ENCODE peak calls at places on chromosomes 12 and 14, in seven cellular contexts. Z, T, O, I, X, D and R are unnamed samples.
A peak's percentile ranks its signal among the peaks of the same experiment; 100 is the strongest.

GRCh38 chr14:49975799-49976198 is 82.9 kb downstream of the ARF6 start:
- DNase-seq in I (no peak), Z (no peak), O (no peak), D (no peak), T (no peak), X (peak; percentile 68), R (peak; percentile 59)

GRCh38 chr14:87109271-87109670 is 883.7 kb downstream of the GALC start:
- DNase-seq in X (no peak), T (no peak), I (no peak), Z (no peak), O (no peak), D (peak; percentile 1), R (no peak)

GRCh38 chr12:10361622-10362021 is 28.2 kb downstream of the KLRK1 start:
- DNase-seq in I (no peak), O (no peak), T (peak; percentile 77), X (no peak), Z (no peak), D (peak; percentile 66), R (peak; percentile 39)

GRCh38 chr12:69366796-69367195 is 7.3 kb downstream of the YEATS4 start:
- DNase-seq in D (no peak), I (no peak), X (no peak), O (no peak), T (no peak), Z (no peak), R (no peak)

GRCh38 chr14:65153101-65153500 is 50.8 kb upstream of the MAX start:
- DNase-seq in T (no peak), D (no peak), X (peak; percentile 48), O (no peak), I (no peak), Z (no peak), R (no peak)

GRCh38 chr14:91425720-91426032 is 8.1 kb upstream of the CCDC88C start:
- DNase-seq in O (no peak), X (no peak), D (no peak), I (no peak), Z (no peak), T (no peak), R (no peak)

GRCh38 chr12:19244312-19244711 is 114.8 kb downstream of the PLEKHA5 start:
- DNase-seq in D (peak; percentile 72), X (no peak), T (peak; percentile 18), I (no peak), Z (no peak), O (no peak), R (no peak)

GRCh38 chr12:123578243-123578642 is 6.1 kb upstream of the TMED2 start:
- DNase-seq in Z (no peak), I (no peak), X (no peak), T (no peak), O (no peak), D (no peak), R (no peak)

GRCh38 chr12:4274396-4274959 is 916 bp downstream of the CCND2 start:
- DNase-seq in X (no peak), I (no peak), D (no peak), O (no peak), Z (no peak), T (no peak), R (peak; percentile 40)

DNA sequence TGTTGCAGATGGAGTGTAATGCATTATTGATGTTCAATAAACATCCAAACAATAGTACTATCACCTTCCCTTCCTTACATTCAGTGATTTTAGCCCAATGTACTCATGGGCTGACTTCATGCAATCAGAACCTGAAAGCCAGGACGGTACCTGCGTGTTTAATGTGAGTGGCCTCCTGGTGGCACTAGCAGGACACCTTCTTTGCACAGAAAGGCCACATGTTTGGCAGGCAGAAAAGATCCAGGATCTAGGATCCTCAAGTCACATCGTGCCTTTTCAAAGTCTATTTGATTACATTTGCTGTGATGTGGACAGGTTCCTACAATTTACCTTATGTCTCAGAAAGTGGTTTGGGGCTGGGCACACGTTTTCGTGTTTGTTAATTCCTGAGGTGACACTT is 82.9 kb downstream of the NEDD1 start:
- DNase-seq in D (no peak), X (no peak), T (peak; percentile 6), O (no peak), I (no peak), Z (no peak), R (no peak)
- TF ChIP-seq CTCF in D (no peak), X (no peak), T (no peak), O (no peak), I (no peak), Z (no peak), R (no peak)

GRCh38 chr12:120764766-120765165 is 39.1 kb downstream of the ACADS start:
- DNase-seq in Z (no peak), I (no peak), T (no peak), O (no peak), X (no peak), D (no peak), R (no peak)
- H3K4me3 ChIP-seq in Z (no peak overlapping the region), I (no peak overlapping the region), T (no peak overlapping the region), O (no peak overlapping the region), X (no peak overlapping the region), D (no peak overlapping the region), R (no peak overlapping the region)

DNA sequence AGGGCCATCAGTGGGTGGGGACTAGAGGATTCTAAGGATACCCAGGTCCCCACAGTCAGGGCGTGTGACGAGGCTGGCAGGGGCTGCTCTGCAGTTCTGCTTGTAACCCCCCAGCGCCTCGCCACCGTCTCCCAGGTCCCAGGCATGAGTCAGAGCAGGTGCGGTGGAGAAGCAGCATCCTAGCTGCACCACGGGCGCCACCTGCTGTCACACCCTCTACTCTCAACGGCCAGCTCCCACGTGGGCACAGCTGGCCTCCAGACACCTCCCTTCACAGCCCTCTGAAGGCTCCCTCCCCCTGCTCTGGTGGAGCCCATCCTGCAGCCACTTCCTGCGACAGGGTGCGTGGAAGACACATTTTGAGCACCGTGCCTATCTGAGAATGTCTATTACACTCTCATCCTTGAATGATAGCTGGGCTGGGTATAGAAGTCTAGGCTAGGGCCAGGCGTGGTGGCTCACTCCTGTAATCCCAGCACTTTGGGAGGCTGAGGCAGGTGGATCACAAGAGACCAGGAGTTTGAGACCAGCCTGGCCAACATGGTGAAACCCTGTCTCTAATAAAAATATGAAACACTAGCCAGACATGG is 6.9 kb upstream of the NUDT14 start:
- DNase-seq in X (peak; percentile 56), T (no peak), O (no peak), I (no peak), Z (no peak), D (no peak), R (no peak)
- TF ChIP-seq CTCF in X (peak; percentile 28), T (no peak), O (no peak), I (no peak), Z (no peak), D (no peak), R (no peak)

DNA sequence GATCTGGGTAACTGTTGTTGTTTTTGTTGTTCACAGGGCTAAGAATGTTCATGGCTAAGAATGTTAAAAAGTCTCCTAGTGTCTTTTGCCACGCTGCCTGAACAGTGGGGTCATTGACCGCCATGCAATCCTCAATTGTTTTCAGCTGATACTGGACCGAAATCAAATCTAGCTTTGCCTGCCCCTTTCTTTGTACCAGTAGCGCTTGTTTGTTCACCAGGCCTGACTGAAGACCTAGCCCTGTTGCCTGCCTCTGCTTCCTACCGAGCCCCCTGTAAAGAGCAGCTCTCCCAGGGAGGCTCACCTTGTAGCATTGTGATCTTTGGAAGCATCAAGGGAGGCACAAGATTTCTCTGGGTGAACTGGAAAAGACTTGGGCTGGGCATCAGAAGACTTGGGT is 6.7 kb downstream of the PSEN1 start:
- DNase-seq in Z (no peak), I (no peak), O (no peak), D (no peak), X (no peak), T (no peak), R (no peak)
- H3K4me3 ChIP-seq in Z (no peak overlapping the region), I (no peak overlapping the region), O (no peak overlapping the region), D (no peak overlapping the region), X (no peak overlapping the region), T (no peak overlapping the region), R (no peak overlapping the region)

DNA sequence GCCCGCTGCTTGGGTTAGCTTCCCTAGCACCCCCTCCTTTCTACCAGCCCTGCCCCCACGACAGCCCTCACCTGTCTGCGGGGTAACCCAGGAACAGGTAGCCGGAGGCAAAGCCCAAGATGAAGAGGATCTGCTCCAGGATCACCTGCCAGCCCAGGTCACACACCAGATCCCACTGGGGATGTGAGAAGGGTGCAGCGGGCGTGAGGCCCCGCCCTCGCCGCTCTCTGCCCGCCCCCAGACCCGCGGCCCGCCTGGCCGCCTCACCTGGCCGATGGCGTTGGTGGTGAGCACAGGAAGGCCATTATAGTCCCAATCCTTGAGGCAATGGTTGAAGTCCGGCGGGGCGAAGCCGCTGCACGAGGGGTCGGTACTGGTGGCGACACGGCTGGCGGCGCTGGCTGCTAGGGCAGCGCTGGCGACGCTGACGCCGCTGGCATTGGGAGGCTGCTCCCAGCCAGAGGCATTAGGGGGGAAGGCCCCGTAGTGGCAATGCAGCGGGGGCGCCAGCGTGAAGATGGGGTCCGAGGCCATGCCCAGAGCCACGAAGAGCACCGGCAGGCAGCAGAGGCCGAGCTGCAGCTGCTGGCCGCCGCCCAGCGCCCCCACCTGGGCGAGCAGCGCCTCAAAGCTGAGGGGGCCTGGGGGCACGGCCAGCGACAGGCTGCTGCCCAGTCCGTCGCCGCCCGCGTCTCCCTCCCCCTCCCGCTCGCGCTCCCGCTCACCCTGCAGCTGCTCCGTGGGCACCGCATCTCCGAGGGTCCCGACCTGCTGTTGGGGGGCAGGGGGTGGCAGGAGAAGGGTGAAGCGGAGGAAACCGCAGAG is 794 bp downstream of the SLC22A17 start:
- DNase-seq in Z (no peak), D (no peak), O (no peak), T (no peak), X (no peak), I (no peak), R (peak; percentile 21)
- TF ChIP-seq CTCF in Z (no peak), D (no peak), O (no peak), T (peak; percentile 12), X (no peak), I (no peak), R (no peak)

DNA sequence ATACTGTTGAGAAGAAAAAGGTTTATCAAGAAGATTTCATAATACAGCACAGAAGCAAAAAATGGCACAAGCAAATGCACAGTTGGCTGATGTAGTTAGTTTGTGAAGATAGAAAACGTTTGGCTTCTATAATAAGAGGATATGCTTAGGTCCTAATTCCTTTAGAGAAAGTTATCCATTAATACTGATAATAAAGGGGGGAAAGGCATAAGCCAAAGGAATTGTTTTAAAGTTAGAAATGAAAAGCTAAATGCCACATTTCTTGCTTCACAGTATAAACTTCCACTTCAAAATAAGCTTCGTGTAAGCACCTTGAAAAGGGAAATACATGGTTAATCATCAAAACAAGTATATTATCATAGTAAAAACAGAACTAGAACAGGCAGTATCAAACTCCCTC is 12.4 kb downstream of the LMO3 start:
- DNase-seq in Z (no peak), X (no peak), T (no peak), I (no peak), D (no peak), O (no peak), R (no peak)
- H3K4me3 ChIP-seq in Z (no peak overlapping the region), X (no peak overlapping the region), T (no peak overlapping the region), I (no peak overlapping the region), D (no peak overlapping the region), O (no peak overlapping the region), R (no peak overlapping the region)